ENCODE peak calls at places on chromosomes 16 and 17, in eight cellular contexts. K, T, Z, O, C, D, X and U are unnamed samples.

GRCh38 chr16:67000384-67001158 is 12.2 kb downstream of the CES4A start:
- DNase-seq in K (peak), T (no peak), Z (no peak), O (no peak), C (peak), D (peak), X (peak), U (peak)

GRCh38 chr16:82229800-82230619 is 60.0 kb upstream of the MPHOSPH6 start:
- DNase-seq in K (peak), T (peak), Z (peak), O (peak), C (peak), D (peak), X (peak), U (peak)

GRCh38 chr17:80524150-80524712 is 20.4 kb upstream of the RPTOR start:
- DNase-seq in K (no peak), T (no peak), Z (no peak), O (no peak), C (no peak), D (no peak), X (no peak), U (no peak)

GRCh38 chr17:27544350-27545131 is 86.4 kb upstream of the LGALS9 start:
- DNase-seq in K (no peak), T (peak), Z (no peak), O (peak), C (no peak), D (no peak), X (no peak), U (peak)

GRCh38 chr17:76940738-76941350 is 72.6 kb downstream of the MGAT5B start:
- DNase-seq in K (no peak), T (no peak), Z (no peak), O (no peak), C (no peak), D (no peak), X (no peak), U (peak)

GRCh38 chr16:86252596-86252995 is 257.7 kb upstream of the FOXF1 start:
- DNase-seq in K (no peak), T (peak), Z (no peak), O (peak), C (peak), D (no peak), X (no peak), U (peak)

GRCh38 chr17:32126325-32126724 is 16.0 kb upstream of the RHOT1 start:
- DNase-seq in K (no peak), T (no peak), Z (no peak), O (no peak), C (no peak), D (no peak), X (no peak), U (no peak)

GRCh38 chr17:36209575-36209974 is 1.3 kb upstream of the CCL4L2 start:
- DNase-seq in K (no peak), T (no peak), Z (no peak), O (no peak), C (no peak), D (no peak), X (no peak), U (no peak)

GRCh38 chr16:48271728-48272127 is 24.4 kb upstream of the ABCC11 start:
- DNase-seq in K (no peak), T (peak), Z (peak), O (peak), C (peak), D (no peak), X (no peak), U (no peak)

GRCh38 chr17:10172241-10172741 is 26.1 kb downstream of the GAS7 start:
- DNase-seq in K (no peak), T (peak), Z (no peak), O (peak), C (peak), D (no peak), X (peak), U (no peak)

GRCh38 chr16:79307214-79307613 is 293.3 kb downstream of the MAF start:
- DNase-seq in K (no peak), T (no peak), Z (no peak), O (no peak), C (no peak), D (no peak), X (no peak), U (no peak)

GRCh38 chr16:20918486-20919239 is 18.1 kb downstream of the LYRM1 start:
- DNase-seq in K (no peak), T (peak), Z (no peak), O (peak), C (peak), D (no peak), X (no peak), U (peak)

GRCh38 chr17:9676742-9677387 is 31.5 kb downstream of the USP43 start:
- DNase-seq in K (no peak), T (peak), Z (no peak), O (peak), C (no peak), D (no peak), X (peak), U (peak)

GRCh38 chr17:17892731-17893130 is 55.9 kb upstream of the SREBF1 start:
- DNase-seq in K (no peak), T (no peak), Z (no peak), O (no peak), C (no peak), D (no peak), X (no peak), U (no peak)

GRCh38 chr16:29170393-29171239 is 185.8 kb downstream of the LAT start:
- DNase-seq in K (no peak), T (peak), Z (no peak), O (no peak), C (no peak), D (no peak), X (no peak), U (no peak)

GRCh38 chr17:32015245-32016013 is 8.2 kb downstream of the LRRC37B start:
- DNase-seq in K (no peak), T (peak), Z (no peak), O (peak), C (no peak), D (no peak), X (no peak), U (no peak)

GRCh38 chr17:1252203-1252608 is 18.0 kb upstream of the BHLHA9 start:
- DNase-seq in K (no peak), T (no peak), Z (no peak), O (no peak), C (peak), D (no peak), X (no peak), U (no peak)

GRCh38 chr16:69329369-69330285 is 761 bp downstream of the PDF start:
- DNase-seq in K (no peak), T (peak), Z (no peak), O (no peak), C (no peak), D (no peak), X (no peak), U (peak)

GRCh38 chr16:9047689-9048301 is 43.6 kb upstream of the HAPSTR1 start:
- DNase-seq in K (no peak), T (peak), Z (peak), O (peak), C (peak), D (no peak), X (peak), U (peak)

GRCh38 chr17:14688134-14688533 is 387.3 kb downstream of the HS3ST3B1 start:
- DNase-seq in K (no peak), T (no peak), Z (no peak), O (no peak), C (no peak), D (no peak), X (no peak), U (no peak)

GRCh38 chr17:50631908-50632571 is 2.6 kb upstream of the ABCC3 start:
- DNase-seq in K (no peak), T (no peak), Z (no peak), O (no peak), C (no peak), D (no peak), X (no peak), U (no peak)

GRCh38 chr17:31650756-31651520 is 208.1 kb downstream of the COPRS start:
- DNase-seq in K (no peak), T (no peak), Z (no peak), O (no peak), C (no peak), D (no peak), X (no peak), U (no peak)

GRCh38 chr16:90031931-90032663 is 12.8 kb upstream of the DBNDD1 start:
- DNase-seq in K (no peak), T (peak), Z (no peak), O (peak), C (peak), D (no peak), X (no peak), U (no peak)

GRCh38 chr17:56173026-56173425 is 19.8 kb downstream of the ANKFN1 start:
- DNase-seq in K (no peak), T (no peak), Z (no peak), O (no peak), C (no peak), D (no peak), X (no peak), U (no peak)

GRCh38 chr16:46972971-46973456 is 460 bp downstream of the DNAJA2 start:
- DNase-seq in K (no peak), T (no peak), Z (no peak), O (no peak), C (no peak), D (peak), X (no peak), U (peak)

GRCh38 chr16:87047221-87048037 is 269.8 kb downstream of the C16orf95 start:
- DNase-seq in K (no peak), T (peak), Z (no peak), O (peak), C (no peak), D (no peak), X (no peak), U (no peak)

GRCh38 chr17:80380068-80381061 is 34.6 kb upstream of the ENDOV start:
- DNase-seq in K (no peak), T (no peak), Z (no peak), O (no peak), C (no peak), D (no peak), X (no peak), U (no peak)

GRCh38 chr17:33436321-33436720 is 143.2 kb upstream of the ASIC2 start:
- DNase-seq in K (no peak), T (peak), Z (no peak), O (peak), C (peak), D (no peak), X (no peak), U (no peak)

DNA sequence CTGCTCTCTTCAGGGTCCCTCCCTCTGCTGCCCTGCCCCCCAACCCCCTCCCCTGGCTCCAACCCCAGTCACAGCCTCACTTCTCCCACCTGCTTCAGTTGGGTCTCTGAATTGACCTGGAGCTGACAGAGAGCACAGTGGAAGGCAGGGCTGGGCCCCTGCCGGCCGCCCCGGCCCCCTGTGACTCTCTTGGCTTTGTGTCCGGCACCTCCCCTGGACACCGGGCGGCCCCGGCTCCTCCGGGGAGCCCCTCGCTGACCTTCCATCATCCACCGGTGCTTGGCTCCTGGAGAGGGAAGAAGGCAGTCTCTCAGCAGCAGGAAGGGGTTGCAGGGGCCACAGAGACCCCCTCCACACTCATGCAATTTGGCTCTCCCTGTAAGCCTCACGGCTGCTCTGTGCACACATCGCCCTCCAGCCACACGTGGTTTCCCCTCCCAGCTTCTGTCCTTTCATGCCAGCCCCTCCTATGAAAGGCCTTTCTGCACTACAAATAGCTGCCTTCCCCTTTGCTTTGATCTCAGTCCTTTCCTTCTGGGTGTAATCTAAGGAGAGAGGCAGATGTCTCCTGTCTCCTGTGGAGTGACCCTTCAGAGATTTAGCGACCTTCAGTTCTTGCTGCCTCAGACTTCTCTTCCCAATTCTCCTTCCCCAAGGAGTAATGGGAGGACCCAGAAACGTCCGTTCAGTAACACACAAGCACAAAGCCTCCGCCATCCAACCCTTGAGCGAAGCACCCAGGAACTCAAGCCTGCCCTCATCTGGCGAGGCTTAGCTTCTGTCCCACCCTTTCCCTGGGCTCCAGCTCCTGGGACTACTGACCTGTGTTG is 8.3 kb downstream of the NKIRAS2 start:
- DNase-seq in K (no peak), T (no peak), Z (no peak), O (no peak), C (no peak), D (no peak), X (no peak), U (no peak)
- TF ChIP-seq CTCF in K (no peak), T (peak), Z (peak), O (peak), C (peak), D (peak), X (no peak), U (no peak)

GRCh38 chr17:70808596-70808995 is 639.3 kb downstream of the KCNJ2 start:
- DNase-seq in K (no peak), T (no peak), Z (no peak), O (no peak), C (no peak), D (no peak), X (peak), U (no peak)
- TF ChIP-seq CTCF in K (no peak), T (no peak), Z (no peak), O (peak), C (peak), D (peak), X (no peak), U (no peak)

GRCh38 chr16:71439531-71439930 is 2.3 kb downstream of the TLE7 start:
- DNase-seq in K (no peak), T (no peak), Z (no peak), O (no peak), C (peak), D (no peak), X (no peak), U (no peak)

GRCh38 chr16:71442041-71442440 is at the start of gene TLE7:
- DNase-seq in K (no peak), T (no peak), Z (no peak), O (no peak), C (no peak), D (no peak), X (no peak), U (no peak)

GRCh38 chr16:71443714-71444113 is 1.9 kb upstream of the TLE7 start:
- DNase-seq in K (no peak), T (no peak), Z (no peak), O (no peak), C (no peak), D (no peak), X (no peak), U (no peak)

GRCh38 chr16:71441348-71441781 is 489 bp downstream of the TLE7 start:
- DNase-seq in K (no peak), T (no peak), Z (no peak), O (no peak), C (no peak), D (no peak), X (no peak), U (peak)

GRCh38 chr16:71440669-71441347 is 1.0 kb downstream of the TLE7 start:
- DNase-seq in K (no peak), T (no peak), Z (no peak), O (no peak), C (no peak), D (no peak), X (peak), U (peak)
- TF ChIP-seq CTCF in K (no peak), T (no peak), Z (no peak), O (no peak), C (peak), D (peak), X (no peak), U (no peak)

DNA sequence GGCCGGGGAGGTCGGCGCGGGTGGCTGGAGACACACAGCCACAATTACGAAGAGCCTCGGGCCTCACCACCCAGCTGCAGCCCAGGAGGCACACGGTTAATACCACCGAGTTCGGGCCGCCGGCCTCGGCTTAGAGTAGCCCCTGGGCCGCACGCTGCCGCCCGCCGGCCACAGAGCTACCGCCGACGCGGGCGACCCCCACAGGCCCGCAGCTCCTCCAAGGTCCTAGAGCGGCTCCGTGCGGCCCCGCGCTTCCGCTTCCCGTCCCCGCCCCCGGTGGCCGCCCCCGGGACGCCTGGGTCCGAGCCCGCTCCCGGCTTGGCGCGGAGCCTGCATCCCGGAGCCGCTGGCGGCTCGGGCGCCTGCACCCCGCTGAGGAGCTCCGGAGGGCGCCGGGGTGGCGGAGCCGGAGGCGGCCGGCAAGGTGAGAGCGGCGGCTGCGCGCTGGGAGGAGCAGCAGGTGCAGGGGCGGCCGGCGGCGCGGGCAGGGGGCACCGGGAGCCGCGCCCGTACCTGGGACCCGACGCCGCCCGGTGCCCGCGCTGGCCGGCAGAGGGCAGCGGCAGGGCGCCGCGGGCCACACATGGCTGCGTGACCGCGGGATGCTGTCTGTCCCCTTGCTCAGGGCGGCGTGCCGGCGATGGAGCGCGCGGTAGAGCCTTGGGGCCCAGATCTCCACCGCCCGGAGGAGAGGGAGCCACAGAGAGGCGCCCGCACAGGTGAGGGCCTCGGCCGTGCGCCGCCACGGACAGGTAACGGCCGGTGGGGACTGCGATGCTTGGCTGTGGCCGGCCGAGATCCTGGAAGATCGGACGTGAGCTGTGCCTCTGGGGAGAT is at the start of gene ZNF48:
- DNase-seq in K (peak), T (peak), Z (peak), O (peak), C (peak), D (peak), X (peak), U (peak)
- TF ChIP-seq CTCF in K (peak), T (no peak), Z (peak), O (peak), C (no peak), D (peak), X (peak), U (peak)

DNA sequence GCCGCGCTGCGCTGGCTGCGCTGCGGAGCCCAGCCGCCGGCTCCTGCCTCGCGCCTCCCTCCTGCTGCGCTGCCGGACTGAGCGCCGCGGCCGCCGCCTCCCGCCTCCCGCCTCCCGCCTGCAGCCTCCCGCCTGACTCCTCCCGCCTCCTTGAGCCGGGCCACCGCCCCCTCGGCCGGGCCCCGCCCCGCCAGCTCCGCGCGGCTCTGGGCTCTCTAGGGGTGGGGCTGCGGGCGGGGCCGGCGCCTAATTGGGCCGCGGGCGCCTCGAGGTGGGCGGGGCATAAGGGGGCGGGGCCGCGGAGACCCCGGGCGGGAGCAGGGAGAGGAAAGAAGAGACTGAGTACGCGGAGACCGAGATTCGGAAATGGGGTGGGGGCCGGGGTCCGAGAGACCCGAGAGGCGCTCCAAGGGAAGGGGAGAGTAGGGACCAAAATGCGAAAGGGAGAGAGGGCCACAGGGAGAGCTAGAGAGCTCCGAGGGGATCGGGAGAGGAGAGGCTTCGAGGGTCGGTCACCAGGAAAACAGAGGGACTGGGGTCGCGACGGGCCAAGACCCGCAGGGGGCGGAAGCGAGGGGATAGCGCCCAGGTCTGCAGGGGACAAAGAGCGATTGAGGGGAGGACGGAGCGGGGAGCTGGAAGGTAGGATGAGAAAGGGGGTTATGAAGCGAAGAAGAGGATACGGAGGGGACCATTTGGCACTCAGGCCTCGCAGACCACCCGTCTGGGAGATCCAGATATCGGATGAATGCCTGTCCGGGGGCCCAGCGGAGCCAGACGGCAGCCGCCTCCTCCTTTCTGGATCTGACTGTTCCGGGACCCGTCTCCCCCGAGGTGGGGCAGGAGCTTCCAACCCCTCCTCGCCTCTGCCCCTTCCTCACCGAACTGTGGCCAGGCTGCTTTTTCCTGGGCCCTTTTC is at the start of gene C1QL1:
- DNase-seq in K (peak), T (peak), Z (no peak), O (peak), C (peak), D (peak), X (peak), U (peak)
- TF ChIP-seq CTCF in K (no peak), T (peak), Z (peak), O (no peak), C (peak), D (peak), X (no peak), U (no peak)

GRCh38 chr16:24009060-24009459 is 173.3 kb downstream of the PRKCB start:
- DNase-seq in K (no peak), T (no peak), Z (no peak), O (no peak), C (no peak), D (no peak), X (no peak), U (no peak)

GRCh38 chr16:24007934-24008333 is 172.2 kb downstream of the PRKCB start:
- DNase-seq in K (no peak), T (no peak), Z (no peak), O (no peak), C (no peak), D (no peak), X (no peak), U (no peak)

GRCh38 chr16:24011237-24011636 is 175.5 kb downstream of the PRKCB start:
- DNase-seq in K (no peak), T (no peak), Z (no peak), O (no peak), C (no peak), D (no peak), X (no peak), U (no peak)

GRCh38 chr16:24010440-24011089 is 174.8 kb downstream of the PRKCB start:
- DNase-seq in K (peak), T (peak), Z (peak), O (peak), C (peak), D (peak), X (peak), U (peak)

DNA sequence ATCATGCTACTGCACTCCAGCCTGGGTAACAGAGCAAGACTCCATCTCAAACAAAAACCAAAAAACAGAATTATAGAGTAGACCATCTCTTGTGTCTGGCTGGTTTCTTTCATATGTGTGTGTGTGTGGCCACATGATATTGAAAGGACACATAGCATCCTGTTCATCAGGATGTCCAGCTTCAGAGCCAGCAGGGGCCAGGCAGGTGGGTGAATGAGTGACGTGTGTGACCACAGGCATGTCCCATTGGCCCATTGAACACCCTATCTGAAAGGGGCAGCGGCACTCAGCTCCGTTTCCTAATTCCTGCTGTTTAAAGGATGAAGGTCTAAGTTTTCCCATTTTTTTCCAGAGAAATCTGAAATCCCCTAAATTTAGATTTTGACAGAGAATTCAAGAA is 174.2 kb downstream of the PRKCB start:
- DNase-seq in K (no peak), T (no peak), Z (no peak), O (no peak), C (no peak), D (no peak), X (no peak), U (no peak)
- TF ChIP-seq CTCF in K (no peak), T (no peak), Z (no peak), O (no peak), C (no peak), D (no peak), X (no peak), U (no peak)